ENCODE peak calls at places on chromosome 20, in eight cellular contexts. J is adipocyte; C is NCI-H526; V is non-pigmented ciliary epithelial cell; R is OCI-M1; N is stimulated activated CD4-positive, alpha-beta T cell treated with anti-CD3 and anti-CD28 coated beads, Interleukin-12 subunit alpha, Interleukin-12 subunit beta, amount 100 ng/mL, for 4 hours; A is posterior cingulate gyrus; I is naive B cell. K is an unnamed sample.

GRCh38 chr20:15511551-15511950 is 1061.7 kb downstream of the KIF16B start:
- DNase-seq in J (peak), C (no peak), V (no peak), R (no peak), N (no peak), A (no peak), I (no peak), K (no peak)

GRCh38 chr20:45957021-45957941 is 14.7 kb downstream of the ZNF335 start:
- DNase-seq in J (no peak), C (no peak), V (no peak), R (no peak), N (no peak), A (peak), I (no peak), K (no peak)

GRCh38 chr20:58888521-58889333 is 36.2 kb downstream of the GNAS start:
- DNase-seq in J (peak), C (peak), V (no peak), R (peak), N (peak), A (peak), I (peak), K (peak)

GRCh38 chr20:19498756-19499155 is 259.3 kb upstream of the RIN2 start:
- DNase-seq in J (no peak), C (no peak), V (no peak), R (no peak), N (no peak), A (no peak), I (no peak), K (no peak)

GRCh38 chr20:57794600-57795346 is 85.0 kb upstream of the PMEPA1 start:
- DNase-seq in J (no peak), C (peak), V (no peak), R (no peak), N (no peak), A (no peak), I (no peak), K (no peak)

GRCh38 chr20:61942526-61942925 is 123.2 kb downstream of the TAF4 start:
- DNase-seq in J (no peak), C (no peak), V (no peak), R (no peak), N (no peak), A (peak), I (no peak), K (no peak)

GRCh38 chr20:57638895-57639236 is 18.6 kb upstream of the ZBP1 start:
- DNase-seq in J (no peak), C (no peak), V (no peak), R (no peak), N (no peak), A (no peak), I (no peak), K (no peak)

GRCh38 chr20:51586005-51586440 is 43.5 kb upstream of the NFATC2 start:
- DNase-seq in J (peak), C (no peak), V (peak), R (peak), N (no peak), A (no peak), I (no peak), K (peak)

GRCh38 chr20:39778847-39779641 is 816.9 kb downstream of the DHX35 start:
- DNase-seq in J (peak), C (no peak), V (no peak), R (no peak), N (no peak), A (no peak), I (no peak), K (no peak)

GRCh38 chr20:58433759-58434158 is 44.7 kb downstream of the VAPB start:
- DNase-seq in J (peak), C (no peak), V (peak), R (no peak), N (no peak), A (no peak), I (no peak), K (peak)

GRCh38 chr20:21808863-21809664 is 103.6 kb downstream of the PAX1 start:
- DNase-seq in J (no peak), C (peak), V (no peak), R (peak), N (peak), A (peak), I (no peak), K (no peak)

GRCh38 chr20:53623454-53624206 is 30.0 kb upstream of the ZNF217 start:
- DNase-seq in J (peak), C (peak), V (peak), R (peak), N (peak), A (peak), I (no peak), K (peak)

GRCh38 chr20:56724246-56724757 is 95.2 kb downstream of the TFAP2C start:
- DNase-seq in J (no peak), C (no peak), V (no peak), R (peak), N (no peak), A (peak), I (no peak), K (no peak)

GRCh38 chr20:46060301-46060881 is 29.4 kb downstream of the NCOA5 start:
- DNase-seq in J (no peak), C (no peak), V (no peak), R (peak), N (no peak), A (no peak), I (peak), K (no peak)

GRCh38 chr20:41321003-41321402 is 3.5 kb upstream of the ZHX3 start:
- DNase-seq in J (no peak), C (no peak), V (no peak), R (peak), N (no peak), A (no peak), I (no peak), K (no peak)

GRCh38 chr20:6636209-6637159 is 131.0 kb upstream of the BMP2 start:
- DNase-seq in J (peak), C (peak), V (peak), R (peak), N (no peak), A (no peak), I (no peak), K (peak)

K was measured in brain microvascular endothelial cell.